ENCODE peak calls at places on chromosome 5, in nine cellular contexts. L is astrocyte of the spinal cord, B is uterus, F is PC-9, H is body of pancreas, U is PC-3, N is Calu3, W is B cell, R is brain microvascular endothelial cell. Z is an unnamed sample.

GRCh38 chr5:89988129-89988528 is 421.4 kb downstream of the CETN3 start:
- DNase-seq in L (no peak), B (no peak), F (no peak), H (no peak), U (no peak), N (no peak), W (no peak), R (no peak), Z (no peak)

GRCh38 chr5:88884435-88884877 is 1.5 kb upstream of the MEF2C start:
- DNase-seq in L (no peak), B (no peak), F (no peak), H (no peak), U (no peak), N (no peak), W (no peak), R (no peak), Z (no peak)

GRCh38 chr5:153753645-153754432 is 263.4 kb downstream of the GRIA1 start:
- DNase-seq in L (no peak), B (no peak), F (no peak), H (no peak), U (peak), N (no peak), W (no peak), R (no peak), Z (no peak)

GRCh38 chr5:140106101-140106500 is 7.8 kb upstream of the PURA start:
- DNase-seq in L (no peak), B (no peak), F (peak), H (no peak), U (no peak), N (no peak), W (no peak), R (no peak), Z (no peak)

GRCh38 chr5:139949710-139950109 is 93.4 kb downstream of the NRG2 start:
- DNase-seq in L (no peak), B (no peak), F (peak), H (peak), U (no peak), N (no peak), W (no peak), R (no peak), Z (peak)

GRCh38 chr5:55226934-55227737 is at the start of gene MCIDAS:
- DNase-seq in L (no peak), B (no peak), F (peak), H (peak), U (peak), N (peak), W (peak), R (no peak), Z (peak)

GRCh38 chr5:132427285-132428146 is 58.0 kb downstream of the SLC22A5 start:
- DNase-seq in L (no peak), B (no peak), F (peak), H (peak), U (peak), N (peak), W (peak), R (no peak), Z (peak)

GRCh38 chr5:74763504-74763903 is 3.4 kb downstream of the GFM2 start:
- DNase-seq in L (no peak), B (no peak), F (peak), H (no peak), U (peak), N (no peak), W (no peak), R (no peak), Z (no peak)

GRCh38 chr5:158051036-158051435 is 192.1 kb upstream of the CLINT1 start:
- DNase-seq in L (no peak), B (no peak), F (peak), H (no peak), U (peak), N (no peak), W (no peak), R (no peak), Z (no peak)

GRCh38 chr5:89968870-89969472 is 440.6 kb downstream of the CETN3 start:
- DNase-seq in L (peak), B (peak), F (no peak), H (peak), U (no peak), N (no peak), W (no peak), R (peak), Z (no peak)

GRCh38 chr5:169354263-169354662 is 53.3 kb upstream of the SLIT3 start:
- DNase-seq in L (peak), B (no peak), F (peak), H (no peak), U (peak), N (no peak), W (no peak), R (peak), Z (no peak)

GRCh38 chr5:30808996-30809395 is 384.5 kb upstream of the CDH6 start:
- DNase-seq in L (peak), B (no peak), F (no peak), H (no peak), U (peak), N (no peak), W (no peak), R (peak), Z (no peak)

GRCh38 chr5:135625961-135626360 is 47.2 kb upstream of the CXCL14 start:
- DNase-seq in L (no peak), B (no peak), F (no peak), H (no peak), U (no peak), N (no peak), W (no peak), R (no peak), Z (no peak)

DNA sequence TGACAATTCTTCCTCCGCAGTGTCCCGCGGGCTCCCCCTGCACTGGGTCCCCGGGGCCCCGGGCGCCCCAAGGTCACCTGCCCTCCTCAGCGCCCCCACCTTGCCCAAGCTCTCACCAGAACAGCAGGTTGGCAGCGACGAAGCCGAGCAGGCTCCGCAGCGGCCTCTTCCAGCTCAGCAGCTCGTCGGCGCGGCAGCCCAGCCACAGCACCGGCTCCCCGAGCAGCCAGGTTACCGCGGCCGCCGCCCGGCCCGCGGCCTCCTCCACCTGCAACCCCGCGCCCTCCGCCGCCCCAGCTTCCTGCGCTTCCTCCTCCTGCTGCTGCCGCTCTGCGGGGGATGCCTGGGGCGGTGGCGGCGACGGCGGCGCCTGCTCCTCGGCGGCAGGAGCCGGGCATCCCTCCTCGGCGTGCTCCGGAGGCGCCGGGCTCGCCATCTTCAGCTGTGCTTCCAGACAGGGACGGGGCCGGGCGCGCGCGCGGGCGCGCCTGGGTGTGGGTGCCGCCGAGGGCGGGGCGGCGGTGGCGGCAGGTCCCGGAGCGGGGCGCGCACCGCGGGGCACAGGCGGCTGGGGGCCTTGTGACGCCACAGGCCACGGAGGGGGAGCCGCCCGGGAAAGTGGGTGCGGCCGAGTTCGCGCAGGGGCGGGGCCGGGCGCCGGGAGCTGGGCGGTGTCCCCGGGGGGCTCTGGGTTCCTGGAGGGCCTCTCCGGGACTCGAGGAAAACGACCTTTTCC is at the start of gene RETREG1:
- DNase-seq in L (peak), B (peak), F (no peak), H (peak), U (peak), N (peak), W (peak), R (no peak), Z (peak)
- TF ChIP-seq CTCF in L (no peak), B (no peak), F (no peak), H (no peak), U (peak), N (no peak), W (no peak), R (no peak), Z (no peak)

GRCh38 chr5:79850941-79851693 is 139.9 kb downstream of the MTX3 start:
- DNase-seq in L (no peak), B (peak), F (no peak), H (no peak), U (no peak), N (no peak), W (no peak), R (no peak), Z (no peak)

GRCh38 chr5:79853676-79854418 is 137.2 kb downstream of the MTX3 start:
- DNase-seq in L (no peak), B (no peak), F (no peak), H (no peak), U (peak), N (peak), W (no peak), R (no peak), Z (no peak)

GRCh38 chr5:79850316-79850822 is 140.7 kb downstream of the MTX3 start:
- DNase-seq in L (no peak), B (peak), F (no peak), H (no peak), U (no peak), N (no peak), W (no peak), R (no peak), Z (no peak)

GRCh38 chr5:79851694-79852006 is 139.4 kb downstream of the MTX3 start:
- DNase-seq in L (no peak), B (no peak), F (no peak), H (no peak), U (no peak), N (no peak), W (no peak), R (no peak), Z (no peak)

GRCh38 chr5:79853003-79853402 is 138.1 kb downstream of the MTX3 start:
- DNase-seq in L (no peak), B (no peak), F (no peak), H (no peak), U (no peak), N (no peak), W (no peak), R (no peak), Z (no peak)
- TF ChIP-seq CTCF in L (no peak), B (no peak), F (no peak), H (no peak), U (no peak), N (no peak), W (no peak), R (no peak), Z (no peak)

DNA sequence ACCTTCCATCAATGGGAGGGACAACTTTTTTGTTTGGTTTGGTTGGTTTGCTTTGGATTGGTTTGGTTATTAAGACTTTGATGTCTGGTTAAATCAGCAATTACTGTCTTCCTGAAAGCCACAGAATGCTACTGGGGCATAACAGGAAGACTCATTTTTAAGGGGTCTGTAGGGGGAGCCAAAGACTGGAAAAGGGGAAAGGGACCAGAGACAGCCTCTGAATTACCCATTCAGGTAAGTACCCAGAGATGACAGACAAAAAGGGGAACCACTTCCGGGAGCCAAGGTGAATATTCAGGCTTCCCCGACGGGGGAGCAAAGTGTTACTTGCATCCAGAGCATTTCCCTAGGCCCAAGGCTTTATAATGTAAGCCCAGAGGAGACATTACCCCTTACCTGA is 4.6 kb upstream of the FEM1C start:
- DNase-seq in L (no peak), B (no peak), F (no peak), H (no peak), U (peak), N (peak), W (no peak), R (no peak), Z (peak)
- TF ChIP-seq CTCF in L (peak), B (no peak), F (no peak), H (no peak), U (peak), N (no peak), W (no peak), R (peak), Z (peak)

GRCh38 chr5:167608708-167609272 is 682.7 kb upstream of the WWC1 start:
- DNase-seq in L (no peak), B (no peak), F (peak), H (no peak), U (peak), N (no peak), W (no peak), R (no peak), Z (no peak)
- TF ChIP-seq CTCF in L (no peak), B (no peak), F (peak), H (no peak), U (peak), N (no peak), W (no peak), R (peak), Z (no peak)

GRCh38 chr5:173623789-173624188 is 7.3 kb upstream of the BOD1 start:
- DNase-seq in L (no peak), B (no peak), F (no peak), H (no peak), U (no peak), N (no peak), W (no peak), R (no peak), Z (no peak)
- TF ChIP-seq CTCF in L (no peak), B (no peak), F (no peak), H (no peak), U (no peak), N (no peak), W (no peak), R (no peak), Z (no peak)

DNA sequence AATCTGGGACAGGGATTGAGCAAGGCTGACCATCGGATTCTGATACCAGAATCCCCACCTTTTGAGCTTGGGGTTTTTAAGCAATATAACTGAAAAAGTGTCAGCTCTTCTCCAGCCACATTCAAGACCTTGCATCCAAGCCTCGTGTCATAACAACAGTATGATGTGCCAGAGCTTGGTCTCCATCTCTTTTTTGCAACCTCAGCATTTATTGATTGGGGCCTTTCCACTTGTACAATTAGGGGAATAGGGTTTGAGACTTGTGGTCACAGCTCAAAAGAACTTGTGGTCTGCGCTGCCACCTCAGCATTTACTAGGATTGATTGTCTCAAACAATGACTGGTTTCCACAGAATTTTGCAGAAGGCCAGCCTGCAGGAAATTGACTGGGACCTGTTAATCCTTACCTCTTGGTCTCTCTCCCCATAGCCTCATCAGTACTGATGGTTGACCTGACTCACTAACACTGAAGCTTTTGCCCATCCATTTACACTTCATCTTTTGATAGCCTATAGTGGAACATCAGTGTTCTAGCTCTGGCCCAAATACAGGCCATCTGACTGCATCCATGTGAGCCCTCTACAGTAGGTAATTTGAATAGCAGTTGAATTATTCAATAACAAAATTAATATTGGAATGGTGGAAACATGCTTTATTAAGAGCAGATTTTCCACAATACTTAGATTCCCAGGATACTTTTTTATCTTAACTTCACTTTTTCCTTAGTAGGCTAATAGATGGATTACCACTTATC is 381.6 kb upstream of the PRR16 start:
- DNase-seq in L (no peak), B (no peak), F (no peak), H (no peak), U (peak), N (no peak), W (no peak), R (no peak), Z (no peak)
- TF ChIP-seq CTCF in L (peak), B (no peak), F (peak), H (no peak), U (peak), N (no peak), W (no peak), R (peak), Z (no peak)

Z was measured in GM10248.